ENCODE peak calls at places on chromosome 4, in seven cellular contexts. One of them, this sample, is unnamed.

GRCh38 chr4:7987148-7987989 is 47.7 kb upstream of the AFAP1 start:
- DNase-seq in transverse colon: peak
- DNase-seq in gastrocnemius medialis: peak
- DNase-seq in endothelial cell of umbilical vein: peak
- DNase-seq in uterus: peak
- DNase-seq in body of pancreas: peak
- DNase-seq in ovary: peak
- DNase-seq in this sample: peak

GRCh38 chr4:43496188-43496587 is 603.7 kb downstream of the GRXCR1 start:
- DNase-seq in transverse colon: no peak
- DNase-seq in gastrocnemius medialis: no peak
- DNase-seq in endothelial cell of umbilical vein: no peak
- DNase-seq in uterus: no peak
- DNase-seq in body of pancreas: no peak
- DNase-seq in ovary: no peak
- DNase-seq in this sample: no peak

GRCh38 chr4:98967916-98968315 is 27.6 kb upstream of the METAP1 start:
- DNase-seq in transverse colon: no peak
- DNase-seq in gastrocnemius medialis: no peak
- DNase-seq in endothelial cell of umbilical vein: no peak
- DNase-seq in uterus: no peak
- DNase-seq in body of pancreas: no peak
- DNase-seq in ovary: no peak
- DNase-seq in this sample: no peak

GRCh38 chr4:172202480-172203076 is 389.4 kb downstream of the GALNTL6 start:
- DNase-seq in transverse colon: no peak
- DNase-seq in gastrocnemius medialis: no peak
- DNase-seq in endothelial cell of umbilical vein: peak
- DNase-seq in uterus: no peak
- DNase-seq in body of pancreas: no peak
- DNase-seq in ovary: no peak
- DNase-seq in this sample: no peak

GRCh38 chr4:5256416-5256815 is 205.1 kb downstream of the STK32B start:
- DNase-seq in transverse colon: no peak
- DNase-seq in gastrocnemius medialis: no peak
- DNase-seq in endothelial cell of umbilical vein: no peak
- DNase-seq in uterus: no peak
- DNase-seq in body of pancreas: no peak
- DNase-seq in ovary: no peak
- DNase-seq in this sample: no peak

GRCh38 chr4:107442538-107443083 is 277.4 kb downstream of the PAPSS1 start:
- DNase-seq in transverse colon: no peak
- DNase-seq in gastrocnemius medialis: no peak
- DNase-seq in endothelial cell of umbilical vein: no peak
- DNase-seq in uterus: no peak
- DNase-seq in body of pancreas: no peak
- DNase-seq in ovary: no peak
- DNase-seq in this sample: no peak

GRCh38 chr4:59655996-59656395 is 1544.1 kb upstream of the ADGRL3 start:
- DNase-seq in transverse colon: no peak
- DNase-seq in gastrocnemius medialis: no peak
- DNase-seq in endothelial cell of umbilical vein: no peak
- DNase-seq in uterus: no peak
- DNase-seq in body of pancreas: no peak
- DNase-seq in ovary: no peak
- DNase-seq in this sample: no peak

GRCh38 chr4:168830777-168831512 is 179.1 kb downstream of the CBR4 start:
- DNase-seq in transverse colon: no peak
- DNase-seq in gastrocnemius medialis: no peak
- DNase-seq in endothelial cell of umbilical vein: no peak
- DNase-seq in uterus: no peak
- DNase-seq in body of pancreas: no peak
- DNase-seq in ovary: no peak
- DNase-seq in this sample: no peak

GRCh38 chr4:141346144-141346543 is 125.4 kb downstream of the ZNF330 start:
- DNase-seq in transverse colon: no peak
- DNase-seq in gastrocnemius medialis: no peak
- DNase-seq in endothelial cell of umbilical vein: peak
- DNase-seq in uterus: no peak
- DNase-seq in body of pancreas: no peak
- DNase-seq in ovary: no peak
- DNase-seq in this sample: peak

GRCh38 chr4:3495341-3495975 is 32.4 kb downstream of the DOK7 start:
- DNase-seq in transverse colon: no peak
- DNase-seq in gastrocnemius medialis: no peak
- DNase-seq in endothelial cell of umbilical vein: no peak
- DNase-seq in uterus: no peak
- DNase-seq in body of pancreas: no peak
- DNase-seq in ovary: no peak
- DNase-seq in this sample: no peak

GRCh38 chr4:150402968-150403367 is 179.0 kb upstream of the MAB21L2 start:
- DNase-seq in transverse colon: peak
- DNase-seq in gastrocnemius medialis: peak
- DNase-seq in endothelial cell of umbilical vein: peak
- DNase-seq in uterus: no peak
- DNase-seq in body of pancreas: peak
- DNase-seq in ovary: peak
- DNase-seq in this sample: peak

GRCh38 chr4:4260185-4260751 is 12.2 kb upstream of the TMEM128 start:
- DNase-seq in transverse colon: no peak
- DNase-seq in gastrocnemius medialis: no peak
- DNase-seq in endothelial cell of umbilical vein: peak
- DNase-seq in uterus: no peak
- DNase-seq in body of pancreas: no peak
- DNase-seq in ovary: no peak
- DNase-seq in this sample: no peak

GRCh38 chr4:137692205-137692604 is 159.9 kb upstream of the PCDH18 start:
- DNase-seq in transverse colon: no peak
- DNase-seq in gastrocnemius medialis: no peak
- DNase-seq in endothelial cell of umbilical vein: no peak
- DNase-seq in uterus: no peak
- DNase-seq in body of pancreas: no peak
- DNase-seq in ovary: no peak
- DNase-seq in this sample: no peak

GRCh38 chr4:41196633-41197332 is 17.6 kb downstream of the APBB2 start:
- DNase-seq in transverse colon: no peak
- DNase-seq in gastrocnemius medialis: no peak
- DNase-seq in endothelial cell of umbilical vein: no peak
- DNase-seq in uterus: no peak
- DNase-seq in body of pancreas: no peak
- DNase-seq in ovary: peak
- DNase-seq in this sample: no peak

GRCh38 chr4:101835121-101835904 is 44.8 kb downstream of the BANK1 start:
- DNase-seq in transverse colon: no peak
- DNase-seq in gastrocnemius medialis: no peak
- DNase-seq in endothelial cell of umbilical vein: peak
- DNase-seq in uterus: no peak
- DNase-seq in body of pancreas: peak
- DNase-seq in ovary: no peak
- DNase-seq in this sample: no peak

GRCh38 chr4:78544681-78545080 is 6.9 kb upstream of the ANXA3 start:
- DNase-seq in transverse colon: no peak
- DNase-seq in gastrocnemius medialis: no peak
- DNase-seq in endothelial cell of umbilical vein: peak
- DNase-seq in uterus: no peak
- DNase-seq in body of pancreas: no peak
- DNase-seq in ovary: no peak
- DNase-seq in this sample: no peak

GRCh38 chr4:126372634-126373033 is 1057.9 kb downstream of the FAT4 start:
- DNase-seq in transverse colon: no peak
- DNase-seq in gastrocnemius medialis: no peak
- DNase-seq in endothelial cell of umbilical vein: no peak
- DNase-seq in uterus: no peak
- DNase-seq in body of pancreas: no peak
- DNase-seq in ovary: no peak
- DNase-seq in this sample: no peak

DNA sequence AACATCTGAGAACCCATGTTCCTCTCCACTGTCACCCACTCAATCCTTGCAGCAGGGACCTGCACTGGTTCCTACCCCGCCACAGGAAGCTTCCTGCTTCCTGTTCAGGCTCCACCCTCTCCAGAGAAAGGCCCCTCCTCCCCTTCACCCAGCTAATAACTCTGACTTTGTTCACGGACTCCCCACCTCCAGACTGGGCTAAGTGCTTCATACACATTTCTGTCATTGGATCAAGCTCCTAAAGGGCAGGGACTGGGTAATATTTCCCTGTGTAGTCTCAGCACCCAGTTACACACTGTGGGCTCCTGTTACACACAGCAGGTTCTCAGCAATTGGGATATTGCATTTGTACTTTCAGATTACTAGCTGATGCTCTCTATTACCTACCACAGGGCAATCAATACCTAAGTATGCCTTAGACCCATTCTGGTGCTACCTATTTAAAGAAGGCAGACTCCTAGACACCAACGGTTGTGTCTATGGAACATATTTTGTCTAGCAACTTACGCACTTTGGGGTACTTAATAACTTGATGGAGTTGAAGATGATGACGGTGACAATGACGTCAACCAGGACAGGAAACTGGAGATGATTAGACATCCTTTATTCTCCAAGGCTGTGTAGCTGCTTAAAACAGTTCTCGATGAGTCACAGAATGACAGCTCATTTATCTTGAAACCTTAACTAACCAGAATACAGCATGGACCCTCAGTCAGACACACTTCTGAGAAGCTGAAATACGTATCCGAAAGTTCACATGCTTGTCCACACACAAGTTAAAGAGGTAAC is 58.1 kb downstream of the MAML3 start:
- DNase-seq in transverse colon: peak
- DNase-seq in gastrocnemius medialis: peak
- DNase-seq in endothelial cell of umbilical vein: peak
- DNase-seq in uterus: no peak
- DNase-seq in body of pancreas: no peak
- DNase-seq in ovary: no peak
- DNase-seq in this sample: no peak
- TF ChIP-seq POLR2A in transverse colon: no peak
- TF ChIP-seq POLR2A in gastrocnemius medialis: peak
- TF ChIP-seq POLR2A in endothelial cell of umbilical vein: peak
- TF ChIP-seq POLR2A in uterus: no peak
- TF ChIP-seq POLR2A in body of pancreas: no peak
- TF ChIP-seq POLR2A in ovary: no peak
- TF ChIP-seq POLR2A in this sample: peak

GRCh38 chr4:87109945-87110344 is 110.5 kb downstream of the KLHL8 start:
- DNase-seq in transverse colon: no peak
- DNase-seq in gastrocnemius medialis: no peak
- DNase-seq in endothelial cell of umbilical vein: no peak
- DNase-seq in uterus: no peak
- DNase-seq in body of pancreas: no peak
- DNase-seq in ovary: no peak
- DNase-seq in this sample: no peak
- TF ChIP-seq POLR2A in transverse colon: no peak
- TF ChIP-seq POLR2A in gastrocnemius medialis: no peak
- TF ChIP-seq POLR2A in endothelial cell of umbilical vein: no peak
- TF ChIP-seq POLR2A in uterus: no peak
- TF ChIP-seq POLR2A in body of pancreas: no peak
- TF ChIP-seq POLR2A in ovary: no peak
- TF ChIP-seq POLR2A in this sample: no peak

GRCh38 chr4:185211641-185212040 is 2.2 kb downstream of the SNX25 start:
- DNase-seq in transverse colon: no peak
- DNase-seq in gastrocnemius medialis: no peak
- DNase-seq in endothelial cell of umbilical vein: no peak
- DNase-seq in uterus: no peak
- DNase-seq in body of pancreas: no peak
- DNase-seq in ovary: no peak
- DNase-seq in this sample: no peak

GRCh38 chr4:185212566-185212965 is 3.2 kb downstream of the SNX25 start:
- DNase-seq in transverse colon: no peak
- DNase-seq in gastrocnemius medialis: no peak
- DNase-seq in endothelial cell of umbilical vein: no peak
- DNase-seq in uterus: no peak
- DNase-seq in body of pancreas: no peak
- DNase-seq in ovary: no peak
- DNase-seq in this sample: no peak

GRCh38 chr4:185210102-185210981 is 944 bp downstream of the SNX25 start:
- DNase-seq in transverse colon: peak
- DNase-seq in gastrocnemius medialis: peak
- DNase-seq in endothelial cell of umbilical vein: peak
- DNase-seq in uterus: peak
- DNase-seq in body of pancreas: peak
- DNase-seq in ovary: peak
- DNase-seq in this sample: peak

GRCh38 chr4:185211035-185211434 is 1.6 kb downstream of the SNX25 start:
- DNase-seq in transverse colon: no peak
- DNase-seq in gastrocnemius medialis: no peak
- DNase-seq in endothelial cell of umbilical vein: peak
- DNase-seq in uterus: no peak
- DNase-seq in body of pancreas: no peak
- DNase-seq in ovary: no peak
- DNase-seq in this sample: no peak

DNA sequence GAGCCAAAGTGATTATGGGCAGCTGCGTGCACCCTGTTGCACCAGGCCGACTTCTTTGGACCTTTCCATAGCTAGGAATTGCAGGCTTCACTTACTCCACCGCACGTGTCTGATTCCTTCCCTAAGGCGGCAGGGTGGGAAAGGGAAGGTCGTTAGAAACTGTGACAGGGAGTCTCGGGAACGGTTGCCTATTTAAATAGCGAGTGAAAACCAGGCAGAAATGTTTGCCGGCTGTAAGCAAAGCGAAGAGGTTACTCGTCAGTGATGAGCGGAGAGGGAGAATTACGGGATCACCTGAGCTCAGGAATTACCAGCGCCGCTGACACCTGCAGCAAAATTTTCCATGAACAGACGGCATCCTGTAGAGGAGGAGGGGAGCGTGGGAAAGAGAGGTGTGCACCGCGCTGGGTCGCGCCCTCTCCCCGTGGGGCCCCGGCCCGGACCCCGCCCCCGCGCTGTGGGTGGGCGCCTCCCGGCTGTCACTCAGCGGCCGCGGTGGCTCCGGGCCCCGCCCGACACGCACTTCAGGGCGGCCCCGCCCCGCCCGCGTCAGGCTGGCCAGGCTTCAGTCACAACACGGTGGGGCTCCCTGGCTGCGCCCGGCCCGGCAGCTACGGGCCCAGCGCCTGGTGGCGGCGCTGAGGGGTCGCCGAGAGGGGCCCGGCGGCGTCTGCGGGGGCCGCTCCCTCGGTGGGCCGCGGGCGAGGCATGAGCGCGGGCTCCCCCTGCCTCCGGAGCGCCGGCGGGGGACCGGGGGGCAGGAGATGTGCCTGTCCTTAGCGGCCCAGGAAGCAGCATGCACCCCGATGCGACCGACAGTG is at the start of gene SNX25:
- DNase-seq in transverse colon: peak
- DNase-seq in gastrocnemius medialis: peak
- DNase-seq in endothelial cell of umbilical vein: peak
- DNase-seq in uterus: peak
- DNase-seq in body of pancreas: peak
- DNase-seq in ovary: peak
- DNase-seq in this sample: peak
- TF ChIP-seq POLR2A in transverse colon: peak
- TF ChIP-seq POLR2A in gastrocnemius medialis: peak
- TF ChIP-seq POLR2A in endothelial cell of umbilical vein: peak
- TF ChIP-seq POLR2A in uterus: peak
- TF ChIP-seq POLR2A in body of pancreas: peak
- TF ChIP-seq POLR2A in ovary: peak
- TF ChIP-seq POLR2A in this sample: peak

GRCh38 chr4:112637552-112637866 is 566 bp downstream of the LARP7 start:
- DNase-seq in transverse colon: no peak
- DNase-seq in gastrocnemius medialis: no peak
- DNase-seq in endothelial cell of umbilical vein: no peak
- DNase-seq in uterus: no peak
- DNase-seq in body of pancreas: no peak
- DNase-seq in ovary: no peak
- DNase-seq in this sample: no peak

GRCh38 chr4:112633477-112634235 is 3.1 kb downstream of the ZGRF1 start:
- DNase-seq in transverse colon: no peak
- DNase-seq in gastrocnemius medialis: no peak
- DNase-seq in endothelial cell of umbilical vein: peak
- DNase-seq in uterus: no peak
- DNase-seq in body of pancreas: no peak
- DNase-seq in ovary: no peak
- DNase-seq in this sample: no peak

GRCh38 chr4:112636688-112637551 is at the start of the genes LARP7 and ZGRF1:
- DNase-seq in transverse colon: peak
- DNase-seq in gastrocnemius medialis: peak
- DNase-seq in endothelial cell of umbilical vein: peak
- DNase-seq in uterus: peak
- DNase-seq in body of pancreas: peak
- DNase-seq in ovary: peak
- DNase-seq in this sample: peak
- TF ChIP-seq POLR2A in transverse colon: peak
- TF ChIP-seq POLR2A in gastrocnemius medialis: peak
- TF ChIP-seq POLR2A in endothelial cell of umbilical vein: no peak
- TF ChIP-seq POLR2A in uterus: peak
- TF ChIP-seq POLR2A in body of pancreas: peak
- TF ChIP-seq POLR2A in ovary: peak
- TF ChIP-seq POLR2A in this sample: no peak

This sample was measured in heart left ventricle.